ENCODE peak calls at places on chromosomes 13 and 19, in seven cellular contexts. Y is tibial artery; T is activated CD4-positive, alpha-beta T cell treated with anti-CD3 and anti-CD28 coated beads for 1 hour; D is stimulated activated CD8-positive, alpha-beta memory T cell treated with anti-CD3 and anti-CD28 coated beads, Interleukin-7, amount 100 ng/mL, for 1 hour; P is fibroblast of villous mesenchyme; W is GM23248; M is left ventricle myocardium superior. E is an unnamed sample.

GRCh38 chr19:3857449-3858003 is 11.3 kb downstream of the ZFR2 start:
- DNase-seq in Y (no peak), T (no peak), D (no peak), P (no peak), W (no peak), M (no peak), E (no peak)

GRCh38 chr13:83752141-83752540 is 130.1 kb downstream of the SLITRK1 start:
- DNase-seq in Y (no peak), T (no peak), D (no peak), P (no peak), W (peak), M (no peak), E (no peak)

GRCh38 chr13:100112186-100112838 is 23.4 kb downstream of the PCCA start:
- DNase-seq in Y (no peak), T (no peak), D (no peak), P (no peak), W (no peak), M (no peak), E (no peak)

GRCh38 chr19:30605333-30605732 is 233.1 kb downstream of the ZNF536 start:
- DNase-seq in Y (no peak), T (no peak), D (no peak), P (no peak), W (no peak), M (no peak), E (no peak)

GRCh38 chr19:4415352-4415751 is 12.9 kb downstream of the CHAF1A start:
- DNase-seq in Y (no peak), T (no peak), D (no peak), P (peak), W (peak), M (no peak), E (no peak)

GRCh38 chr19:21922276-21922675 is 86.3 kb upstream of the ZNF43 start:
- DNase-seq in Y (no peak), T (no peak), D (no peak), P (no peak), W (no peak), M (no peak), E (no peak)

GRCh38 chr13:41511827-41512226 is 54.5 kb downstream of the RGCC start:
- DNase-seq in Y (no peak), T (no peak), D (no peak), P (no peak), W (no peak), M (no peak), E (no peak)

GRCh38 chr13:105442941-105443340 is 1092.5 kb downstream of the EFNB2 start:
- DNase-seq in Y (no peak), T (no peak), D (no peak), P (peak), W (peak), M (no peak), E (no peak)

GRCh38 chr13:97275265-97275664 is 53.1 kb downstream of the MBNL2 start:
- DNase-seq in Y (no peak), T (no peak), D (no peak), P (peak), W (peak), M (no peak), E (no peak)

GRCh38 chr13:32323912-32324311 is 8.6 kb downstream of the BRCA2 start:
- DNase-seq in Y (no peak), T (no peak), D (no peak), P (peak), W (peak), M (no peak), E (no peak)

GRCh38 chr13:73715910-73716257 is 418.3 kb downstream of the KLF12 start:
- DNase-seq in Y (no peak), T (no peak), D (no peak), P (no peak), W (no peak), M (no peak), E (no peak)

GRCh38 chr19:28406237-28406596 is 806.7 kb downstream of the UQCRFS1 start:
- DNase-seq in Y (no peak), T (no peak), D (no peak), P (no peak), W (no peak), M (no peak), E (no peak)

GRCh38 chr19:35345671-35346111 is 2.0 kb upstream of the FFAR1 start:
- DNase-seq in Y (peak), T (no peak), D (no peak), P (no peak), W (no peak), M (no peak), E (peak)

GRCh38 chr13:112928958-112929777 is 39.8 kb upstream of the MCF2L start:
- DNase-seq in Y (no peak), T (no peak), D (no peak), P (peak), W (peak), M (no peak), E (no peak)

GRCh38 chr19:39052243-39052746 is 19.9 kb upstream of the FBXO27 start:
- DNase-seq in Y (no peak), T (peak), D (peak), P (peak), W (peak), M (peak), E (peak)

GRCh38 chr19:28549680-28550277 is 663.2 kb downstream of the UQCRFS1 start:
- DNase-seq in Y (no peak), T (no peak), D (no peak), P (no peak), W (no peak), M (no peak), E (no peak)

GRCh38 chr13:42392706-42393572 is 121.0 kb downstream of the AKAP11 start:
- DNase-seq in Y (no peak), T (no peak), D (no peak), P (peak), W (no peak), M (no peak), E (no peak)

GRCh38 chr13:49776871-49777270 is 15.6 kb downstream of the KPNA3 start:
- DNase-seq in Y (no peak), T (no peak), D (no peak), P (no peak), W (peak), M (no peak), E (no peak)

GRCh38 chr19:49020931-49021895 is 2.9 kb downstream of the CGB3 start:
- DNase-seq in Y (no peak), T (no peak), D (no peak), P (peak), W (peak), M (no peak), E (no peak)

GRCh38 chr13:74145249-74145970 is 11.2 kb upstream of the KLF12 start:
- DNase-seq in Y (no peak), T (no peak), D (no peak), P (peak), W (peak), M (no peak), E (no peak)

GRCh38 chr19:40719414-40719894 is 2.5 kb downstream of the ITPKC start:
- DNase-seq in Y (no peak), T (no peak), D (no peak), P (peak), W (peak), M (no peak), E (no peak)

GRCh38 chr19:43777163-43777700 is 3.5 kb downstream of the KCNN4 start:
- DNase-seq in Y (no peak), T (no peak), D (no peak), P (no peak), W (peak), M (no peak), E (no peak)

GRCh38 chr13:82341116-82341515 is 1541.2 kb downstream of the SLITRK1 start:
- DNase-seq in Y (no peak), T (no peak), D (no peak), P (no peak), W (no peak), M (no peak), E (no peak)

GRCh38 chr13:70170689-70171088 is 62.4 kb upstream of the KLHL1 start:
- DNase-seq in Y (no peak), T (no peak), D (no peak), P (no peak), W (no peak), M (no peak), E (no peak)

GRCh38 chr13:109145631-109146030 is 516.2 kb downstream of the MYO16 start:
- DNase-seq in Y (no peak), T (no peak), D (no peak), P (peak), W (peak), M (no peak), E (no peak)

GRCh38 chr19:3683405-3683865 is 16.8 kb downstream of the PIP5K1C start:
- DNase-seq in Y (no peak), T (no peak), D (no peak), P (peak), W (no peak), M (peak), E (no peak)

GRCh38 chr13:51811920-51812328 is 8.0 kb upstream of the DHRS12 start:
- DNase-seq in Y (no peak), T (no peak), D (no peak), P (no peak), W (no peak), M (no peak), E (no peak)

GRCh38 chr19:15093001-15093400 is 11.0 kb downstream of the OR1I1 start:
- DNase-seq in Y (no peak), T (no peak), D (no peak), P (no peak), W (no peak), M (no peak), E (no peak)

GRCh38 chr13:77265336-77265735 is 61.6 kb downstream of the MYCBP2 start:
- DNase-seq in Y (no peak), T (no peak), D (no peak), P (no peak), W (no peak), M (no peak), E (no peak)

GRCh38 chr19:47507924-47508553 is 6.8 kb downstream of the NAPA start:
- DNase-seq in Y (no peak), T (no peak), D (no peak), P (no peak), W (no peak), M (no peak), E (no peak)

GRCh38 chr19:4241824-4242430 is 5.0 kb upstream of the YJU2 start:
- DNase-seq in Y (no peak), T (no peak), D (no peak), P (no peak), W (no peak), M (no peak), E (no peak)

GRCh38 chr13:37414667-37415066 is 183.9 kb downstream of the POSTN start:
- DNase-seq in Y (no peak), T (no peak), D (no peak), P (no peak), W (no peak), M (no peak), E (no peak)

GRCh38 chr19:10861118-10861651 is 10.2 kb upstream of the CARM1 start:
- DNase-seq in Y (no peak), T (no peak), D (no peak), P (no peak), W (peak), M (no peak), E (no peak)

GRCh38 chr19:1622541-1622940 is 17.3 kb upstream of the UQCR11 start:
- DNase-seq in Y (no peak), T (no peak), D (no peak), P (no peak), W (no peak), M (peak), E (no peak)

GRCh38 chr19:4140237-4140711 is 13.2 kb upstream of the CREB3L3 start:
- DNase-seq in Y (no peak), T (no peak), D (no peak), P (peak), W (peak), M (peak), E (no peak)

GRCh38 chr13:26624572-26624971 is 67.1 kb downstream of the WASF3 start:
- DNase-seq in Y (no peak), T (no peak), D (no peak), P (no peak), W (peak), M (no peak), E (no peak)

GRCh38 chr19:35797663-35798062 is 15.0 kb downstream of the PRODH2 start:
- DNase-seq in Y (no peak), T (no peak), D (no peak), P (no peak), W (no peak), M (no peak), E (no peak)

GRCh38 chr19:58548859-58549663 is 5.2 kb downstream of the TRIM28 start:
- DNase-seq in Y (no peak), T (no peak), D (no peak), P (no peak), W (no peak), M (no peak), E (no peak)

GRCh38 chr13:86932935-86933334 is 738.2 kb upstream of the SLITRK5 start:
- DNase-seq in Y (no peak), T (no peak), D (no peak), P (peak), W (no peak), M (no peak), E (no peak)